ENCODE peak calls at places on chromosomes 12 and 14, in six cellular contexts. R is IMR-90, I is neuronal stem cell, P is H1, W is mesenchymal stem cell, L is trophoblast cell. Q is an unnamed sample.

GRCh38 chr12:61894168-61894567 is 366.0 kb upstream of the USP15 start:
- DNase-seq in P (no peak), I (no peak), R (no peak), L (no peak), W (no peak), Q (no peak)

GRCh38 chr14:55519473-55520080 is 60.4 kb upstream of the KTN1 start:
- DNase-seq in R (no peak), I (no peak), P (no peak), W (no peak), L (peak), Q (peak)

GRCh38 chr12:30822385-30823139 is 67.8 kb upstream of the CAPRIN2 start:
- DNase-seq in W (peak), I (peak), L (no peak), R (peak), P (no peak), Q (peak)

GRCh38 chr12:100414756-100415155 is 57.9 kb downstream of the SLC17A8 start:
- DNase-seq in R (no peak), W (no peak), I (no peak), P (no peak), L (no peak), Q (peak)

GRCh38 chr12:100611031-100611430 is 37.5 kb downstream of the GAS2L3 start:
- DNase-seq in I (no peak), R (peak), W (no peak), L (no peak), P (no peak), Q (no peak)

GRCh38 chr14:43143106-43143505 is 1364.0 kb downstream of the FSCB start:
- DNase-seq in R (no peak), W (no peak), I (no peak), L (no peak), P (no peak), Q (no peak)

GRCh38 chr12:39572551-39572950 is 47.1 kb downstream of the ABCD2 start:
- DNase-seq in I (no peak), P (no peak), W (no peak), R (no peak), L (no peak), Q (no peak)

GRCh38 chr12:23929906-23930305 is 19.6 kb downstream of the SOX5 start:
- DNase-seq in I (no peak), W (no peak), R (peak), L (no peak), P (no peak), Q (no peak)

GRCh38 chr12:56137853-56138571 is 9.9 kb downstream of the ESYT1 start:
- DNase-seq in L (no peak), R (no peak), P (no peak), I (no peak), W (no peak), Q (no peak)

GRCh38 chr14:50434530-50434929 is 37.8 kb upstream of the CDKL1 start:
- DNase-seq in L (no peak), R (no peak), P (no peak), W (no peak), I (no peak), Q (no peak)

GRCh38 chr12:15824516-15824915 is 35.3 kb upstream of the EPS8 start:
- DNase-seq in I (no peak), R (no peak), P (no peak), L (no peak), W (no peak), Q (no peak)

GRCh38 chr12:30896461-30896860 is 30.1 kb upstream of the TSPAN11 start:
- DNase-seq in I (no peak), P (no peak), R (peak), W (peak), L (peak), Q (no peak)

GRCh38 chr12:77493769-77494168 is 336.9 kb upstream of the NAV3 start:
- DNase-seq in P (no peak), I (no peak), L (no peak), W (no peak), R (no peak), Q (no peak)

GRCh38 chr12:16350682-16351081 is 3.2 kb downstream of the MGST1 start:
- DNase-seq in W (peak), P (no peak), R (peak), L (peak), I (peak), Q (peak)

GRCh38 chr12:130603566-130603965 is 112.5 kb downstream of the RIMBP2 start:
- DNase-seq in L (no peak), P (no peak), R (no peak), W (no peak), I (no peak), Q (no peak)

GRCh38 chr14:53925201-53925766 is 31.3 kb downstream of the BMP4 start:
- DNase-seq in R (no peak), W (peak), P (no peak), I (no peak), L (peak), Q (no peak)

GRCh38 chr12:100356646-100357223 is at the start of gene SLC17A8:
- DNase-seq in R (no peak), W (no peak), P (peak), L (no peak), I (peak), Q (peak)

GRCh38 chr12:45914090-45914489 is 76.3 kb downstream of the SCAF11 start:
- DNase-seq in W (peak), R (peak), P (no peak), I (no peak), L (no peak), Q (peak)

GRCh38 chr12:116324684-116325664 is 47.5 kb upstream of the MED13L start:
- DNase-seq in L (no peak), W (no peak), I (no peak), R (no peak), P (no peak), Q (no peak)

GRCh38 chr12:14239350-14239934 is 126.0 kb upstream of the ATF7IP start:
- DNase-seq in L (peak), R (no peak), I (no peak), W (peak), P (no peak), Q (peak)

GRCh38 chr14:89365071-89365801 is 51.8 kb downstream of the FOXN3 start:
- DNase-seq in I (no peak), R (peak), P (no peak), W (peak), L (peak), Q (no peak)
- H3K4me3 ChIP-seq in I (no peak), R (no peak), P (no peak), W (no peak), L (no peak), Q (no peak)

GRCh38 chr12:114186241-114187002 is 219.5 kb downstream of the TBX5 start:
- DNase-seq in L (no peak), I (peak), P (peak), W (no peak), R (no peak), Q (peak)

GRCh38 chr12:114192013-114192412 is 213.9 kb downstream of the TBX5 start:
- DNase-seq in W (no peak), I (no peak), R (no peak), P (no peak), L (no peak), Q (no peak)

GRCh38 chr12:114192549-114192948 is 213.4 kb downstream of the TBX5 start:
- DNase-seq in I (no peak), L (no peak), W (no peak), R (no peak), P (no peak), Q (no peak)

GRCh38 chr12:114190971-114191370 is 215.0 kb downstream of the TBX5 start:
- DNase-seq in W (no peak), I (no peak), P (no peak), L (no peak), R (no peak), Q (no peak)

GRCh38 chr12:114189266-114189665 is 216.7 kb downstream of the TBX5 start:
- DNase-seq in P (no peak), L (no peak), W (no peak), R (no peak), I (no peak), Q (no peak)
- H3K4ac ChIP-seq in P (no peak), L (no peak), W (no peak), R (no peak), I (no peak), Q (no peak)

DNA sequence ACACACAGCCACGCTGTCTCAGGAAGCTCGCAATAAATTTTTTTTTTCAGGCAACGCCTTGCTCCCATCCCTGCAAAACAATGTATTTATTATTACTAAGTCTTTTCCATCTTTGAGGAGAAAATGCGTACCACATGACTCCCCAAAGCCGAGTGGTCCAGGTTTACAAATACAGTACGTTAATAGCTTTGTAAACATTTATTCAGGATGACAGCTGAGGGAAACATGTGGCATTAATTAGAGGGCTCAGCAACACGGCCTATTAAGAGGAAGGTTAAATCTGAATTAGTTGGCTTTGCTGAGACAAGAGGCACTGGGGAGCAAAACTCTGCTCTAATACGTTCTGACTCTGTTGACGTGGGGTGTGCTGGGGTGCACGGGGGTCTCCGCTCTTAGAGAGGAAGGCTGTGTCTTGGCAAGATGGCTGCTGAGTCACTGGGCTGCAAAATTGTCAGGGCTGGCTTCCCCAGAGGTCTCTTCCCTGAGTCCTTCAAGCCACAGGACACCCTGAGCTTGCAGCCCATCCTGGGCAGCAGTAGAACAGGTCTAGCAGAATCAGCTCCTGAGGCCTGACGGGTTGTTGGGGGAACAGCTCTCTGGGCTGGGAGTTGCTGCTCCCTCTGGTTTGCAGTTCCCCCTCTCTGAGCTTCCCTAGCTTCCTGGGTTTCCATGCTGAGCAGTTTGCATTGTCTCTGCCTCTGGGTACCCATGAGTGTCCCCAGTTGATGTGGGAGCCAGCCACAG is 185.3 kb upstream of the TBX3 start:
- DNase-seq in R (peak), P (no peak), W (peak), I (no peak), L (no peak), Q (peak)
- H3K4me3 ChIP-seq in R (no peak), P (no peak), W (no peak), I (no peak), L (no peak), Q (no peak)

GRCh38 chr12:4031703-4032291 is 158.6 kb upstream of the PARP11 start:
- DNase-seq in L (peak), R (peak), W (peak), I (no peak), P (no peak), Q (no peak)
- H3K4ac ChIP-seq in L (peak), R (peak), W (peak), I (peak), P (peak), Q (peak)

GRCh38 chr14:105087963-105088811 is 23.0 kb upstream of the GPR132 start:
- DNase-seq in I (peak), R (peak), W (peak), L (peak), P (no peak), Q (peak)
- H3K4me3 ChIP-seq in I (peak), R (peak), W (no peak), L (no peak), P (peak), Q (no peak)

DNA sequence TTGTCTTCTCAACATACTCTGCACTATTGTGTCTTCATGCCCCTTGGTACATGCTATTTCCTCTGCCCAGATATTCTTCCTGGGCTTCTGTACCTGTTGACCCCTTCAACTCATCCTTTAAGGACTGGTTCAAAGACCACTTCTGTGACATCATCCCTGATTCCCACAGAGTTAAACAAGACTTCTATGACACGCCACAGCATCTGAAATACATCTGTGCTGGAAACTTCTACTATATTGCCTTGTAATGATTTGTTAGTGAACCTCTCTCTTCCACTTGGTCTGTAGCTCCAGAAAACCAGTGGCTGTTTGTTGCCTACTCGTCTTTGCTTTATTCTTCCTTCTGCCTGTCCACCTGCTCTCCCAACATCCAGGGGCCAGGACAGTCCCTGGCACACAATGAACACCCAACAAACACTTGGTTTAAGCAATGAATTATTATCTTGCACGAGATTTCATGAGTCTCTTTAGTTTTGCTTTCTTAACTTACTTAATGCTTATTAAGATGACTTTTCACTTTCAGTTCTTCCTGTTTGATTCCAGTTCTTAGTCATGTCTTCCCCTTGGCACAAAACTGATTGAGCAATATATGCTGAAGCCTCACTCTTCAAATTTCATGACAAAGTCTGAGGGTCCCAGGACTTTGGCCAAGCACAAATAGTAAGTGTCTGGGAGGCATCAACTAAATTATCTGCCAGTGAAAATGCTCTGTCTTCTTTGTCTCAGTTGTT is 485.9 kb downstream of the APAF1 start:
- DNase-seq in R (no peak), I (no peak), P (no peak), L (no peak), W (no peak), Q (no peak)
- H3K4ac ChIP-seq in R (no peak), I (no peak), P (no peak), L (no peak), W (no peak), Q (no peak)

DNA sequence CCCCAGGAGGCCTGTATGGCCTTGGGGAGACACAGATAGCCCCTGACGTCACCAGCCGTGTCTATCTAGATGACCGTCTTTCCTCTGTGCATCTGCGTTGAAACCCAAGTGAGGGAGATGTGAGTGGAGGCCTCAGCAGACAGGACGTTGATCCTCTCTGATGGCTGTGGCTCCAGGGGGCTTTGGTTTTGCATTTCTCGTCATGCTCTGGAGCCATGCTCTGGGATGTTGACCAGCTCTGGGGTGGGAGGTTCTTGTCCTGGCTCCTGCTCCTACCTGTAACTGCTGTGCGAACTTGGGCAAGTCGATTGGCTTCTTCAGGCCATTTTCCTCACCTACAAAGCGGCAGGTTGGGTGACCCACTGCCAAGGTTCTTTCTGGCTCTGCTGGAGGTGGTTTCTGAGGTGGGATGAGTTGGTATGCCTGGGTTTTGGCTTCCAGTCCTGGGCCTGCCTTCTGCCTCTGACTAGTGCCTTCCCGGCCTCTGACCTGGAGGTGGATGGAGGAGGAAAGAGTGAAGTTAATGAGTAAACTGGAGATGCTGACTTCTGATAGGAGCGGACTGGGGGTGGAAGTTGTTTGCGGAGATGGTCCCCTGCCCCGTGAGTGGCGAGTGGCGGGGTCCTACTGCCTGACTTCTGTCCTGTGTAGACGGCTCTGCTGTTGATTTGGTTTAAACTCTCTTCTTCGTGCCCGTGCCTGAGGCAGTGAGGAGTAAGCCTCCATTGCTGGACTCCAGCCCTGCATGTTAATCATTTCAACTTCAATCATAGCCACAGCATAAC is 8.4 kb downstream of the TSPAN9 start:
- DNase-seq in R (no peak), I (no peak), L (no peak), W (no peak), P (no peak), Q (no peak)
- H3K4me3 ChIP-seq in R (no peak), I (no peak), L (no peak), W (no peak), P (no peak), Q (no peak)

GRCh38 chr12:68499616-68500015 is 111.1 kb upstream of the RAP1B start:
- DNase-seq in W (no peak), L (no peak), P (no peak), R (no peak), I (no peak), Q (no peak)

GRCh38 chr12:68501226-68501625 is 109.5 kb upstream of the RAP1B start:
- DNase-seq in W (no peak), L (no peak), R (no peak), I (no peak), P (no peak), Q (no peak)

GRCh38 chr12:68497702-68498101 is 113.0 kb upstream of the RAP1B start:
- DNase-seq in R (peak), I (no peak), W (peak), L (no peak), P (no peak), Q (no peak)

GRCh38 chr12:68497112-68497511 is 113.6 kb upstream of the RAP1B start:
- DNase-seq in W (peak), R (no peak), L (no peak), I (no peak), P (no peak), Q (no peak)

GRCh38 chr12:68498736-68499135 is 112.0 kb upstream of the RAP1B start:
- DNase-seq in L (no peak), P (no peak), I (no peak), W (no peak), R (no peak), Q (peak)
- H3K4ac ChIP-seq in L (no peak), P (no peak), I (no peak), W (no peak), R (no peak), Q (no peak)

Q was measured in mesendoderm.